ENCODE peak calls at places on chromosomes 6 and 20, in ten cellular contexts. One of them, this sample, is unnamed.

GRCh38 chr6:108608453-108609275 is 47.9 kb downstream of the FOXO3 start:
- DNase-seq in stimulated activated CD4-positive, alpha-beta T cell treated with anti-CD3 and anti-CD28 coated beads, TNF-alpha, amount 100 ng/mL, for 4 hours: no peak
- DNase-seq in AG08395: no peak
- DNase-seq in amniotic stem cell: no peak
- DNase-seq in GM23338: no peak
- DNase-seq in esophagus squamous epithelium: no peak
- DNase-seq in ELF-1: no peak
- DNase-seq in fibroblast of lung: peak; percentile 66
- DNase-seq in right lobe of liver: no peak
- DNase-seq in GM04503: no peak
- DNase-seq in this sample: no peak

GRCh38 chr20:3777726-3778629 is 3.3 kb downstream of the SPEF1 start:
- DNase-seq in amniotic stem cell: peak; percentile 16
- DNase-seq in fibroblast of lung: no peak
- DNase-seq in stimulated activated CD4-positive, alpha-beta T cell treated with anti-CD3 and anti-CD28 coated beads, TNF-alpha, amount 100 ng/mL, for 4 hours: no peak
- DNase-seq in GM23338: peak; percentile 85
- DNase-seq in GM04503: no peak
- DNase-seq in right lobe of liver: no peak
- DNase-seq in AG08395: peak; percentile 84
- DNase-seq in esophagus squamous epithelium: no peak
- DNase-seq in ELF-1: peak; percentile 82
- DNase-seq in this sample: no peak

GRCh38 chr6:85250586-85251216 is 199.2 kb upstream of the NT5E start:
- DNase-seq in right lobe of liver: no peak
- DNase-seq in amniotic stem cell: no peak
- DNase-seq in ELF-1: no peak
- DNase-seq in AG08395: no peak
- DNase-seq in stimulated activated CD4-positive, alpha-beta T cell treated with anti-CD3 and anti-CD28 coated beads, TNF-alpha, amount 100 ng/mL, for 4 hours: no peak
- DNase-seq in fibroblast of lung: no peak
- DNase-seq in GM04503: no peak
- DNase-seq in esophagus squamous epithelium: no peak
- DNase-seq in GM23338: no peak
- DNase-seq in this sample: peak; percentile 76

GRCh38 chr6:114240800-114241199 is 102.0 kb downstream of the HS3ST5 start:
- DNase-seq in amniotic stem cell: no peak
- DNase-seq in AG08395: no peak
- DNase-seq in GM04503: no peak
- DNase-seq in GM23338: no peak
- DNase-seq in fibroblast of lung: no peak
- DNase-seq in esophagus squamous epithelium: no peak
- DNase-seq in stimulated activated CD4-positive, alpha-beta T cell treated with anti-CD3 and anti-CD28 coated beads, TNF-alpha, amount 100 ng/mL, for 4 hours: no peak
- DNase-seq in ELF-1: no peak
- DNase-seq in right lobe of liver: no peak
- DNase-seq in this sample: no peak

GRCh38 chr20:1929460-1929859 is 34.3 kb downstream of the SIRPA start:
- DNase-seq in AG08395: no peak
- DNase-seq in fibroblast of lung: no peak
- DNase-seq in stimulated activated CD4-positive, alpha-beta T cell treated with anti-CD3 and anti-CD28 coated beads, TNF-alpha, amount 100 ng/mL, for 4 hours: no peak
- DNase-seq in right lobe of liver: no peak
- DNase-seq in GM23338: peak; percentile 30
- DNase-seq in ELF-1: no peak
- DNase-seq in esophagus squamous epithelium: no peak
- DNase-seq in GM04503: no peak
- DNase-seq in amniotic stem cell: no peak
- DNase-seq in this sample: no peak

GRCh38 chr20:62751551-62752150 is 43.0 kb downstream of the NTSR1 start:
- DNase-seq in fibroblast of lung: no peak
- DNase-seq in esophagus squamous epithelium: no peak
- DNase-seq in stimulated activated CD4-positive, alpha-beta T cell treated with anti-CD3 and anti-CD28 coated beads, TNF-alpha, amount 100 ng/mL, for 4 hours: no peak
- DNase-seq in right lobe of liver: no peak
- DNase-seq in GM23338: no peak
- DNase-seq in ELF-1: no peak
- DNase-seq in amniotic stem cell: no peak
- DNase-seq in AG08395: no peak
- DNase-seq in GM04503: no peak
- DNase-seq in this sample: no peak

GRCh38 chr6:34465551-34466241 is at the start of gene PACSIN1:
- DNase-seq in GM04503: no peak
- DNase-seq in AG08395: no peak
- DNase-seq in right lobe of liver: no peak
- DNase-seq in amniotic stem cell: no peak
- DNase-seq in fibroblast of lung: peak; percentile 20
- DNase-seq in ELF-1: peak; percentile 76
- DNase-seq in stimulated activated CD4-positive, alpha-beta T cell treated with anti-CD3 and anti-CD28 coated beads, TNF-alpha, amount 100 ng/mL, for 4 hours: no peak
- DNase-seq in GM23338: peak; percentile 90
- DNase-seq in esophagus squamous epithelium: no peak
- DNase-seq in this sample: no peak

GRCh38 chr6:37531026-37531425 is 31.3 kb upstream of the CCDC167 start:
- DNase-seq in right lobe of liver: no peak
- DNase-seq in fibroblast of lung: peak; percentile 77
- DNase-seq in amniotic stem cell: no peak
- DNase-seq in GM23338: no peak
- DNase-seq in esophagus squamous epithelium: no peak
- DNase-seq in ELF-1: no peak
- DNase-seq in GM04503: no peak
- DNase-seq in stimulated activated CD4-positive, alpha-beta T cell treated with anti-CD3 and anti-CD28 coated beads, TNF-alpha, amount 100 ng/mL, for 4 hours: no peak
- DNase-seq in AG08395: no peak
- DNase-seq in this sample: no peak

GRCh38 chr6:10330515-10330914 is 84.4 kb downstream of the TFAP2A start:
- DNase-seq in GM23338: no peak
- DNase-seq in amniotic stem cell: no peak
- DNase-seq in esophagus squamous epithelium: no peak
- DNase-seq in fibroblast of lung: no peak
- DNase-seq in AG08395: no peak
- DNase-seq in stimulated activated CD4-positive, alpha-beta T cell treated with anti-CD3 and anti-CD28 coated beads, TNF-alpha, amount 100 ng/mL, for 4 hours: no peak
- DNase-seq in ELF-1: no peak
- DNase-seq in right lobe of liver: no peak
- DNase-seq in GM04503: no peak
- DNase-seq in this sample: no peak

GRCh38 chr6:157535354-157536217 is 154.6 kb downstream of the ZDHHC14 start:
- DNase-seq in GM23338: no peak
- DNase-seq in amniotic stem cell: no peak
- DNase-seq in AG08395: peak; percentile 29
- DNase-seq in esophagus squamous epithelium: no peak
- DNase-seq in stimulated activated CD4-positive, alpha-beta T cell treated with anti-CD3 and anti-CD28 coated beads, TNF-alpha, amount 100 ng/mL, for 4 hours: no peak
- DNase-seq in ELF-1: no peak
- DNase-seq in GM04503: peak; percentile 26
- DNase-seq in right lobe of liver: no peak
- DNase-seq in fibroblast of lung: peak; percentile 87
- DNase-seq in this sample: peak; percentile 72

GRCh38 chr6:40587240-40588069 is at the start of gene LRFN2:
- DNase-seq in GM23338: peak; percentile 90
- DNase-seq in amniotic stem cell: peak; percentile 15
- DNase-seq in GM04503: peak; percentile 1
- DNase-seq in esophagus squamous epithelium: no peak
- DNase-seq in AG08395: peak; percentile 81
- DNase-seq in stimulated activated CD4-positive, alpha-beta T cell treated with anti-CD3 and anti-CD28 coated beads, TNF-alpha, amount 100 ng/mL, for 4 hours: peak; percentile 47
- DNase-seq in ELF-1: peak; percentile 86
- DNase-seq in right lobe of liver: peak; percentile 79
- DNase-seq in fibroblast of lung: peak; percentile 69
- DNase-seq in this sample: peak; percentile 32

GRCh38 chr20:4637081-4637797 is 84.5 kb upstream of the PRND start:
- DNase-seq in GM04503: no peak
- DNase-seq in amniotic stem cell: no peak
- DNase-seq in ELF-1: no peak
- DNase-seq in GM23338: no peak
- DNase-seq in right lobe of liver: no peak
- DNase-seq in stimulated activated CD4-positive, alpha-beta T cell treated with anti-CD3 and anti-CD28 coated beads, TNF-alpha, amount 100 ng/mL, for 4 hours: no peak
- DNase-seq in fibroblast of lung: peak; percentile 59
- DNase-seq in AG08395: no peak
- DNase-seq in esophagus squamous epithelium: no peak
- DNase-seq in this sample: no peak

GRCh38 chr6:116406678-116407345 is 36.1 kb downstream of the DSE start:
- DNase-seq in right lobe of liver: no peak
- DNase-seq in fibroblast of lung: peak; percentile 90
- DNase-seq in GM04503: no peak
- DNase-seq in AG08395: peak; percentile 21
- DNase-seq in esophagus squamous epithelium: no peak
- DNase-seq in ELF-1: no peak
- DNase-seq in amniotic stem cell: no peak
- DNase-seq in GM23338: no peak
- DNase-seq in stimulated activated CD4-positive, alpha-beta T cell treated with anti-CD3 and anti-CD28 coated beads, TNF-alpha, amount 100 ng/mL, for 4 hours: no peak
- DNase-seq in this sample: peak; percentile 68

GRCh38 chr6:47483853-47484546 is 6.4 kb downstream of the CD2AP start:
- DNase-seq in amniotic stem cell: no peak
- DNase-seq in stimulated activated CD4-positive, alpha-beta T cell treated with anti-CD3 and anti-CD28 coated beads, TNF-alpha, amount 100 ng/mL, for 4 hours: no peak
- DNase-seq in ELF-1: no peak
- DNase-seq in right lobe of liver: no peak
- DNase-seq in GM23338: no peak
- DNase-seq in fibroblast of lung: peak; percentile 87
- DNase-seq in GM04503: peak; percentile 29
- DNase-seq in AG08395: peak; percentile 14
- DNase-seq in esophagus squamous epithelium: no peak
- DNase-seq in this sample: no peak

GRCh38 chr6:157832250-157832967 is 9.4 kb downstream of the SNX9 start:
- DNase-seq in fibroblast of lung: peak; percentile 55
- DNase-seq in stimulated activated CD4-positive, alpha-beta T cell treated with anti-CD3 and anti-CD28 coated beads, TNF-alpha, amount 100 ng/mL, for 4 hours: no peak
- DNase-seq in right lobe of liver: no peak
- DNase-seq in GM23338: no peak
- DNase-seq in amniotic stem cell: no peak
- DNase-seq in ELF-1: no peak
- DNase-seq in AG08395: no peak
- DNase-seq in GM04503: no peak
- DNase-seq in esophagus squamous epithelium: no peak
- DNase-seq in this sample: no peak

GRCh38 chr6:157314705-157315321 is 8.5 kb downstream of the TMEM242 start:
- DNase-seq in GM04503: peak; percentile 38
- DNase-seq in stimulated activated CD4-positive, alpha-beta T cell treated with anti-CD3 and anti-CD28 coated beads, TNF-alpha, amount 100 ng/mL, for 4 hours: no peak
- DNase-seq in fibroblast of lung: peak; percentile 75
- DNase-seq in right lobe of liver: no peak
- DNase-seq in GM23338: peak; percentile 83
- DNase-seq in amniotic stem cell: no peak
- DNase-seq in ELF-1: no peak
- DNase-seq in esophagus squamous epithelium: no peak
- DNase-seq in AG08395: peak; percentile 70
- DNase-seq in this sample: peak; percentile 70

This sample was measured in stromal cell of bone marrow.